ENCODE peak calls at places on chromosomes 5 and 9, in eight cellular contexts. N is HepG2, H is stomach, M is K562, C is transverse colon, Y is upper lobe of left lung, K is SK-N-SH, W is GM12878. L is an unnamed sample.
A peak's percentile ranks its signal among the peaks of the same experiment; 100 is the strongest.

GRCh38 chr5:17748196-17748595 is 113.9 kb downstream of the TAF11L14 start:
- DNase-seq in N (no peak), H (no peak), M (no peak), C (no peak), Y (no peak), K (no peak), W (no peak), L (no peak)

GRCh38 chr9:85024374-85024773 is 354.8 kb downstream of the NTRK2 start:
- DNase-seq in N (no peak), H (no peak), M (no peak), C (no peak), Y (no peak), K (no peak), W (no peak), L (no peak)

GRCh38 chr5:1079961-1080360 is 31.9 kb downstream of the SLC12A7 start:
- DNase-seq in N (no peak), H (no peak), M (no peak), C (no peak), Y (no peak), K (no peak), W (no peak), L (no peak)

GRCh38 chr9:5140151-5140550 is 45.3 kb downstream of the INSL6 start:
- DNase-seq in N (no peak), H (no peak), M (no peak), C (no peak), Y (no peak), K (no peak), W (no peak), L (no peak)

GRCh38 chr9:128150594-128151342 is 1.5 kb downstream of the LCN2 start:
- DNase-seq in N (peak; percentile 47), H (peak; percentile 41), M (peak; percentile 99), C (peak; percentile 53), Y (peak; percentile 53), K (peak; percentile 64), W (no peak), L (no peak)

GRCh38 chr5:96926275-96926674 is 9.6 kb upstream of the LNPEP start:
- DNase-seq in N (no peak), H (no peak), M (no peak), C (no peak), Y (no peak), K (no peak), W (no peak), L (no peak)

GRCh38 chr5:76221311-76221710 is 138.1 kb downstream of the SV2C start:
- DNase-seq in N (no peak), H (no peak), M (no peak), C (no peak), Y (no peak), K (no peak), W (no peak), L (no peak)

GRCh38 chr9:124767830-124768229 is 3.3 kb downstream of the NR6A1 start:
- DNase-seq in N (no peak), H (no peak), M (no peak), C (no peak), Y (no peak), K (no peak), W (no peak), L (no peak)

GRCh38 chr9:109556061-109556460 is 58.0 kb upstream of the PTPN3 start:
- DNase-seq in N (no peak), H (no peak), M (no peak), C (no peak), Y (peak; percentile 63), K (no peak), W (no peak), L (no peak)

GRCh38 chr5:154841273-154841661 is 9.1 kb downstream of the FAXDC2 start:
- DNase-seq in N (no peak), H (no peak), M (no peak), C (no peak), Y (no peak), K (no peak), W (no peak), L (no peak)

GRCh38 chr9:297104-297794 is 82.6 kb downstream of the DOCK8 start:
- DNase-seq in N (no peak), H (peak; percentile 60), M (no peak), C (peak; percentile 29), Y (peak; percentile 88), K (no peak), W (peak; percentile 91), L (no peak)

GRCh38 chr5:72407541-72407940 is 87.4 kb downstream of the PTCD2 start:
- DNase-seq in N (no peak), H (no peak), M (no peak), C (no peak), Y (no peak), K (no peak), W (no peak), L (no peak)

GRCh38 chr5:128667751-128668150 is 129.7 kb upstream of the FBN2 start:
- DNase-seq in N (no peak), H (no peak), M (no peak), C (no peak), Y (no peak), K (no peak), W (no peak), L (no peak)

GRCh38 chr5:129110742-129111141 is 16.2 kb downstream of the ISOC1 start:
- DNase-seq in N (no peak), H (no peak), M (no peak), C (no peak), Y (no peak), K (no peak), W (no peak), L (no peak)

DNA sequence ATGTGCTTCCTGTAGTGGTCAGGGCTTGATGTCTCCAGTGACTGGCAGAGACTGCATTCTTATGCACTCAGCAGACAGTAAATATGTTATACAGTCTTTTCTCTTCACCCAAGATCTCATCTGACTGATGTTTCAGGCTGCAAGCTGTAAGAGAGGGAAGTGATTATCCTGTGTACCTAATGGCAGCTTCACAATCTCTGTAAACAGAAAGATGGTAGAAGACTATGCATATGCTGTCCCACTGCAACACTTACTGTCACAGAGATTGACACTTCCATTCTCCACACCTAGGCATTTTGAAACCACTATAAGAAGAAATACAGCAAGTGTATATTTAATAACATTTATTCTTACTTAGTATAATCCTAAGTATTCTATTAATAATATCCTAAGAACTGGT is 97.6 kb upstream of the ANXA1 start:
- DNase-seq in N (no peak), H (no peak), M (no peak), C (no peak), Y (no peak), K (no peak), W (no peak), L (no peak)
- TF ChIP-seq POLR2AphosphoS5 in N (no peak), H (no peak), M (no peak), C (no peak), Y (no peak), K (no peak), W (no peak), L (no peak)

GRCh38 chr9:86405926-86406325 is 51.7 kb upstream of the TUT7 start:
- DNase-seq in N (peak; percentile 53), H (no peak), M (no peak), C (no peak), Y (no peak), K (no peak), W (no peak), L (no peak)

GRCh38 chr9:86410281-86410680 is 56.1 kb upstream of the TUT7 start:
- DNase-seq in N (no peak), H (no peak), M (no peak), C (no peak), Y (no peak), K (no peak), W (no peak), L (no peak)

GRCh38 chr9:86406366-86406765 is 52.2 kb upstream of the TUT7 start:
- DNase-seq in N (peak; percentile 59), H (no peak), M (no peak), C (no peak), Y (no peak), K (no peak), W (no peak), L (no peak)

GRCh38 chr9:86407022-86407421 is 52.8 kb upstream of the TUT7 start:
- DNase-seq in N (peak; percentile 54), H (peak; percentile 79), M (no peak), C (no peak), Y (peak; percentile 36), K (no peak), W (no peak), L (no peak)

DNA sequence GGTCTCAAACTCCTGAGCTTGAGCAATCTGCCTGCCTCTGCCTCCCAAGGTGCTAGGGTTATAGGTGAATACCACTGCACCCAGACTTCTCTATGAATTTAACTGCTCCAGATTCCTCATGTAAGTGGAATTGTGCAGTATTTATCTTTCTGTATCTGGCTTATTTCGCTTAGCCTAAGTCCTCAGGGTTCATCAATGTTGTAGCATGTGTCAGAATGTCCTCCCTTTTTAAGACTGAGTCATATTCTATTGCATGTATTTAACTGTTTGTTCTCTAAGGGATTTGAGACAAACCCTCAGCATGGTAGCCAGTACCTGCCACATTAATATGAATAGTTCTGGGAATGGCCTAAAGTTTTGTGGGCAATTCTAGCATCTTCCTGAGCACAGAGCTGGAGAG is 53.9 kb upstream of the TUT7 start:
- DNase-seq in N (no peak), H (no peak), M (no peak), C (no peak), Y (no peak), K (no peak), W (no peak), L (no peak)
- TF ChIP-seq EP300 in N (no peak), H (no peak), M (no peak), C (no peak), Y (no peak), K (no peak), W (no peak), L (no peak)

GRCh38 chr9:87425202-87425601 is 72.5 kb upstream of the DAPK1 start:
- DNase-seq in N (no peak), H (no peak), M (no peak), C (no peak), Y (no peak), K (no peak), W (no peak), L (no peak)

GRCh38 chr9:87422999-87423398 is 74.7 kb upstream of the DAPK1 start:
- DNase-seq in N (no peak), H (no peak), M (no peak), C (no peak), Y (no peak), K (no peak), W (no peak), L (no peak)

GRCh38 chr9:87420884-87421283 is 76.8 kb upstream of the DAPK1 start:
- DNase-seq in N (no peak), H (no peak), M (no peak), C (no peak), Y (no peak), K (no peak), W (no peak), L (no peak)

DNA sequence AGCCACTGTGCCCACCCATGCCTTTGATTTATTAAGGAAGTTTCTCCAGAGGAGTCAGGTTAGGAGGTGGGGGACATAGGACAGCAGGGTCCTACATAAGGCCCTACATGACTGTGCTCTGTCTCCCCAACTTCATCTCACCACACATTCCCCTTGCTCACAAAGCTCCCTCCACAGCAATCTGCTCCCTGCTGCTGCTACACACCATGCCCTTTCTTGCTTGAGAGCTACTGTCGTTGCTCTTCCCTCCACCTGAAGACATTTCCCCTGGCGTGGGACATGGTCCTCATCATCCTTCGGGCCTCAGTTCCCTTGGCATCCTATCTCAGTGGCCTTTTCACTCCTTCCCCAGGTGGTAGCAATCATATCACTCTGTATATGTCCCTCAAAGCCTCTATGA is 75.9 kb upstream of the DAPK1 start:
- DNase-seq in N (no peak), H (no peak), M (no peak), C (no peak), Y (no peak), K (no peak), W (no peak), L (no peak)
- TF ChIP-seq POLR2AphosphoS5 in N (no peak), H (no peak), M (no peak), C (no peak), Y (no peak), K (no peak), W (no peak), L (no peak)

GRCh38 chr9:101536938-101537337 is 3.3 kb downstream of the RNF20 start:
- DNase-seq in N (peak; percentile 12), H (no peak), M (no peak), C (no peak), Y (no peak), K (no peak), W (no peak), L (no peak)
- TF ChIP-seq EP300 in N (no peak), H (no peak), M (no peak), C (no peak), Y (no peak), K (no peak), W (no peak), L (no peak)